ENCODE peak calls at places on chromosomes 3 and 15, in six cellular contexts. B, O, I, G, A and U are unnamed samples.

GRCh38 chr3:13158441-13158840 is 85.2 kb upstream of the IQSEC1 start:
- DNase-seq in A (no peak), I (no peak), O (no peak), B (no peak), G (no peak), U (no peak)

GRCh38 chr3:196519738-196520122 is 4.6 kb upstream of the SMCO1 start:
- DNase-seq in A (peak; percentile 32), I (peak; percentile 9), G (no peak), B (no peak), O (no peak), U (no peak)

GRCh38 chr3:15174953-15175352 is 31.1 kb upstream of the CAPN7 start:
- DNase-seq in A (peak; percentile 8), I (no peak), B (no peak), G (peak; percentile 38), O (no peak), U (no peak)

GRCh38 chr3:30226606-30227151 is 379.7 kb upstream of the TGFBR2 start:
- DNase-seq in I (no peak), O (no peak), A (no peak), B (no peak), G (peak; percentile 5), U (no peak)

GRCh38 chr3:64450396-64450956 is 225.2 kb upstream of the PRICKLE2 start:
- DNase-seq in O (no peak), B (no peak), I (no peak), A (no peak), G (no peak), U (no peak)

GRCh38 chr15:90988249-90988648 is 6.1 kb downstream of the PRC1 start:
- DNase-seq in A (no peak), B (no peak), O (no peak), G (no peak), I (no peak), U (no peak)

GRCh38 chr15:47582283-47582682 is 135.0 kb upstream of the SEMA6D start:
- DNase-seq in A (no peak), B (no peak), G (no peak), I (no peak), O (no peak), U (no peak)

GRCh38 chr3:143244516-143245063 is 125.0 kb downstream of the CHST2 start:
- DNase-seq in B (no peak), O (no peak), A (no peak), I (no peak), G (no peak), U (no peak)

GRCh38 chr3:114221165-114221880 is 16.1 kb downstream of the ZNF80 start:
- DNase-seq in G (no peak), B (no peak), I (no peak), O (no peak), A (no peak), U (no peak)

GRCh38 chr3:116767726-116768125 is 58.1 kb downstream of the TUSC7 start:
- DNase-seq in B (no peak), A (no peak), G (no peak), I (no peak), O (no peak), U (no peak)

GRCh38 chr15:70140543-70141375 is 43.0 kb upstream of the TLE3 start:
- DNase-seq in O (no peak), B (peak; percentile 30), A (no peak), I (no peak), G (no peak), U (no peak)

GRCh38 chr3:57127849-57128566 is 37.1 kb downstream of the IL17RD start:
- DNase-seq in A (peak; percentile 44), G (no peak), I (no peak), O (no peak), B (no peak), U (no peak)

GRCh38 chr3:99651561-99651960 is 13.2 kb downstream of the COL8A1 start:
- DNase-seq in G (no peak), I (no peak), O (no peak), B (no peak), A (no peak), U (no peak)
- TF ChIP-seq CTCF in G (no peak), I (no peak), O (no peak), B (no peak), A (no peak), U (no peak)

GRCh38 chr3:6861989-6862879 is 1.3 kb downstream of the GRM7 start:
- DNase-seq in G (no peak), O (no peak), A (no peak), B (no peak), I (no peak), U (no peak)

GRCh38 chr3:6861331-6861988 is 545 bp downstream of the GRM7 start:
- DNase-seq in O (no peak), B (no peak), G (no peak), A (no peak), I (no peak), U (no peak)

GRCh38 chr3:6862880-6863195 is 1.9 kb downstream of the GRM7 start:
- DNase-seq in G (no peak), O (no peak), I (no peak), A (no peak), B (no peak), U (no peak)

DNA sequence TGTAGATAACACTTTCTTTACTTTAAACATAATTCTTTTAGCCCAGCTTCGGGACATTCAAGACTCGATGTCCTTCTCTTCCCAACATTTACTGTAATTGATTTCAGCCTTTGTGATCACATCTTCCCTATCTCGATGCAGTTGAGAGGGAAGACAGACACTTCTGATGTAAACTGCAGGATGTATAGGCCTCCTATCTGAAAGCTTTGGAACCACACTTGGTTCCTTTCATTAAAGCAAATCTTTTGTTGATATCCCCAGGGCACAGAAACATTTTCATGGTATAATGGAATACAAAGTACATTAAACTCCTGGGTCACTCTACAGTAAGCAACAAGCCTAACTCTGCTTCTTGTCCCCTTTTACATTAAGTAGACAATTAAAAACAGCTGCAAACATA is 6.4 kb downstream of the GRM7 start:
- DNase-seq in G (no peak), B (no peak), O (no peak), I (no peak), A (no peak), U (no peak)
- TF ChIP-seq CTCF in G (no peak), B (no peak), O (no peak), I (no peak), A (no peak), U (no peak)

GRCh38 chr3:104133630-104134029 is 1233.1 kb upstream of the ALCAM start:
- DNase-seq in I (no peak), B (no peak), A (no peak), G (no peak), O (no peak), U (no peak)
- TF ChIP-seq CTCF in I (no peak), B (no peak), A (no peak), G (no peak), O (no peak), U (peak; percentile 18)

DNA sequence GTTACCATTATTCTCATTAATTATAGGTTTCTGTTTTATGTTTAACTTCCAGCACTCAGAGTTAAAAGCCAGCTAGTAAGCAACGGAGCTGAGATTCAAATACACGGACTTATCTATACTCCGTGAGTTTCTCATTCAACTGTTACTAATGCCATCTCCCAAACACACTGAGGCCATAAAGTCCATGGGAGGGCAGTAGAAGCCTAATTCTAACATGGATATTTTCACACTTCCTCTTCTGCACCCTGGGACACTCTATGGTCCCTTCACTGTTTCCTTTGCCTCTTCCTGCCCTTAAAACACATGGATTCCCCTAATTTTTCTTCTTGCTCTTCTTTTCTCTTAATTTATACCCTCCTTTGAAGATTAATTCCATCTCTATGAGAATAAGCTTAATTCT is 245.0 kb downstream of the KLF13 start:
- DNase-seq in I (no peak), A (no peak), B (no peak), G (no peak), O (no peak), U (no peak)
- TF ChIP-seq CTCF in I (no peak), A (no peak), B (no peak), G (peak; percentile 34), O (peak; percentile 63), U (no peak)

GRCh38 chr15:23855947-23856346 is 168.8 kb upstream of the NDN start:
- DNase-seq in A (no peak), G (no peak), I (no peak), B (no peak), O (no peak), U (no peak)
- TF ChIP-seq CTCF in A (no peak), G (no peak), I (no peak), B (no peak), O (no peak), U (no peak)

DNA sequence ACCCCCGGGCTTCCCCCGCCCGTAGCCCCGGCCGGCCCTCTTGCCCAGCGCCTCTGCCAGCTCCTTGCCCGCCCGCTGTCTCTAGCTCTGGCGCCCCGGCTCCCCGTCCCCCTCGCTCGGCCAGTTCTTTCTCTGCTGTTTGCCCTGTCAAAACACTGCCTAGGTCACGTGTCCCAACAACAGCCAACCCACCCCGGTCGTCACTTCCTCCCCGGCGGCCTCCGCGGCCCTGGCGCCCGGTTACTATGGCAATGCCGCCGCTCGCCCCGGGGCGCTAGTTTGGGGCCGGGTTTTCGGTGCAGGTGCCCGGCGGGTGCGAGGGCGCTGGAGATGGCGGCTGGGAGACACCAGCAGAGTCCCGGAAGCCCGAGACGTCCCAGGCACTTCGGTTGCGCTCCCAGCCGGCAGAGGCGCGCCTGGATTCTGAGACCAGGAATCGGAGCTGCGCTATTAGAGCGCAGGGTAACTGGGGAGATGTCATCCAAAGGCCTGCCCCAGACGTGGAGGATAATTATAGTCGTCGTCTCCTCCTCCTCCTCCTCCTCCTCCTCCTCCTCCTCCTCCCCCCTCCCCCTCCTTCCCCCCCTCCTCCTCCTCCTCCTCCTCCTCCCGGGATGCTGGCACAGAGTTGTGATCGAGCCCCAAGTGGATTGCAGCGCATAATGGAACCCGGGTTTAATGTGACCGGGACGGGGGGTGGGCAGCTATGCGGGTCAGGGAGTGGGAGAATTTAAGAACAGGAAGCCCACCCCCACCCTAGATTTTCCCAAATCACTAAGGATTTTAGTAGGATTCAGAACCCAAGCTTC is at the start of gene ATOSA:
- DNase-seq in I (peak; percentile 88), B (peak; percentile 88), O (peak; percentile 42), A (peak; percentile 96), G (peak; percentile 94), U (peak; percentile 97)
- TF ChIP-seq CTCF in I (no peak), B (no peak), O (peak; percentile 10), A (no peak), G (peak; percentile 18), U (no peak)

GRCh38 chr3:49700453-49701128 is 11.2 kb downstream of the RNF123 start:
- DNase-seq in A (no peak), O (no peak), G (no peak), I (no peak), B (no peak), U (no peak)
- TF ChIP-seq CTCF in A (peak; percentile 9), O (peak; percentile 4), G (no peak), I (no peak), B (no peak), U (peak; percentile 17)

GRCh38 chr3:158918008-158918407 is 116.2 kb downstream of the MFSD1 start:
- DNase-seq in G (peak; percentile 11), I (no peak), O (no peak), B (peak; percentile 61), A (peak; percentile 43), U (no peak)
- TF ChIP-seq CTCF in G (peak; percentile 53), I (no peak), O (peak; percentile 76), B (peak; percentile 84), A (peak; percentile 75), U (peak; percentile 85)